ENCODE peak calls at places on chromosomes 11 and 22, in six cellular contexts. One of them, this sample, is unnamed.

GRCh38 chr11:65431452-65432132 is 9.0 kb downstream of the NEAT1 start:
- DNase-seq in K562: no peak
- DNase-seq in GM12891: no peak
- DNase-seq in H1: no peak
- DNase-seq in GM12878: no peak
- DNase-seq in HepG2: no peak
- DNase-seq in this sample: no peak

GRCh38 chr22:46869848-46870441 is 107.5 kb downstream of the TBC1D22A start:
- DNase-seq in HepG2: peak; percentile 24
- DNase-seq in K562: no peak
- DNase-seq in GM12878: no peak
- DNase-seq in H1: no peak
- DNase-seq in GM12891: no peak
- DNase-seq in this sample: no peak

GRCh38 chr22:20141186-20142077 is 9.4 kb downstream of the CCDC188 start:
- DNase-seq in K562: no peak
- DNase-seq in H1: no peak
- DNase-seq in GM12878: no peak
- DNase-seq in GM12891: no peak
- DNase-seq in HepG2: no peak
- DNase-seq in this sample: no peak

GRCh38 chr11:20022363-20023081 is 137.8 kb downstream of the DBX1 start:
- DNase-seq in GM12891: no peak
- DNase-seq in K562: no peak
- DNase-seq in HepG2: peak; percentile 79
- DNase-seq in H1: peak; percentile 70
- DNase-seq in GM12878: no peak
- DNase-seq in this sample: no peak

GRCh38 chr11:131637469-131638175 is 267.2 kb downstream of the NTM start:
- DNase-seq in H1: no peak
- DNase-seq in GM12891: no peak
- DNase-seq in HepG2: no peak
- DNase-seq in K562: no peak
- DNase-seq in GM12878: no peak
- DNase-seq in this sample: no peak

GRCh38 chr11:30196400-30197206 is 34.2 kb upstream of the FSHB start:
- DNase-seq in K562: peak; percentile 36
- DNase-seq in HepG2: peak; percentile 25
- DNase-seq in GM12878: no peak
- DNase-seq in GM12891: no peak
- DNase-seq in H1: peak; percentile 89
- DNase-seq in this sample: no peak

GRCh38 chr11:99352642-99353041 is 331.9 kb downstream of the CNTN5 start:
- DNase-seq in H1: no peak
- DNase-seq in HepG2: no peak
- DNase-seq in GM12878: no peak
- DNase-seq in GM12891: no peak
- DNase-seq in K562: no peak
- DNase-seq in this sample: no peak

GRCh38 chr22:18066181-18066859 is 11.5 kb upstream of the PEX26 start:
- DNase-seq in HepG2: no peak
- DNase-seq in K562: no peak
- DNase-seq in GM12878: no peak
- DNase-seq in H1: no peak
- DNase-seq in GM12891: no peak
- DNase-seq in this sample: no peak

GRCh38 chr11:66363805-66364535 is 7.6 kb downstream of the SLC29A2 start:
- DNase-seq in GM12878: no peak
- DNase-seq in GM12891: peak; percentile 82
- DNase-seq in H1: peak; percentile 99
- DNase-seq in HepG2: no peak
- DNase-seq in K562: peak; percentile 89
- DNase-seq in this sample: peak; percentile 82

GRCh38 chr11:132312161-132312560 is 941.7 kb downstream of the NTM start:
- DNase-seq in HepG2: no peak
- DNase-seq in K562: no peak
- DNase-seq in GM12891: no peak
- DNase-seq in H1: no peak
- DNase-seq in GM12878: no peak
- DNase-seq in this sample: no peak

DNA sequence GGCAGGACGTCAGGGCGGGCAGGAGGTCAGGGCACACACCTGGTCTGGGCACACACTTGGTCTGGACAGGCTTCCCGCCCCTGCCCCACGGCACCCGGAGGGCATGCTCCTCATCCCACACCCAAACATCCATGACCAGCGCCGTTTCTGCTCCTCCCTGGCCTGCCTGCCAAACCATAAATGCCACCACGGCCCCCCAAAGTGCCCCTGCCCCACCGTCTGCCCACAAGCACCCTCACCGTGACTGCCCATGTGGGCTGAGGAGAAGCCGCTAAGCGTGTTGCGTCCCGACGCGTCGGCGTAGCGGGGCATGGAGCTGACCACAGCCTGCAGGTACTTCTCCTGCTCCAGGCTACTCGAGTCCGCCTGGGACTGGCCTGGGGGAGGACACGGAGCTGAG is 15.8 kb downstream of the SBF1 start:
- DNase-seq in K562: no peak
- DNase-seq in HepG2: no peak
- DNase-seq in H1: no peak
- DNase-seq in GM12891: no peak
- DNase-seq in GM12878: no peak
- DNase-seq in this sample: no peak
- TF ChIP-seq POLR2AphosphoS5 in K562: no peak
- TF ChIP-seq POLR2AphosphoS5 in HepG2: no peak
- TF ChIP-seq POLR2AphosphoS5 in H1: no peak
- TF ChIP-seq POLR2AphosphoS5 in GM12891: no peak
- TF ChIP-seq POLR2AphosphoS5 in GM12878: no peak
- TF ChIP-seq POLR2AphosphoS5 in this sample: no peak

GRCh38 chr11:35116762-35117588 is 22.0 kb upstream of the CD44 start:
- DNase-seq in GM12878: no peak
- DNase-seq in H1: no peak
- DNase-seq in HepG2: no peak
- DNase-seq in GM12891: no peak
- DNase-seq in K562: no peak
- DNase-seq in this sample: no peak
- TF ChIP-seq POLR2A in GM12878: no peak
- TF ChIP-seq POLR2A in H1: no peak
- TF ChIP-seq POLR2A in HepG2: no peak
- TF ChIP-seq POLR2A in GM12891: no peak
- TF ChIP-seq POLR2A in K562: no peak
- TF ChIP-seq POLR2A in this sample: no peak

GRCh38 chr11:44333271-44334218 is 23.6 kb upstream of the ALX4 start:
- DNase-seq in K562: peak; percentile 51
- DNase-seq in HepG2: peak; percentile 37
- DNase-seq in GM12878: no peak
- DNase-seq in GM12891: no peak
- DNase-seq in H1: no peak
- DNase-seq in this sample: no peak
- TF ChIP-seq TAF1 in K562: no peak
- TF ChIP-seq TAF1 in HepG2: no peak
- TF ChIP-seq TAF1 in GM12878: no peak
- TF ChIP-seq TAF1 in GM12891: no peak
- TF ChIP-seq TAF1 in H1: no peak
- TF ChIP-seq TAF1 in this sample: no peak

GRCh38 chr22:38981659-38982007 is 514 bp upstream of the APOBEC3B start:
- DNase-seq in GM12878: no peak
- DNase-seq in K562: no peak
- DNase-seq in GM12891: no peak
- DNase-seq in HepG2: no peak
- DNase-seq in H1: no peak
- DNase-seq in this sample: no peak

GRCh38 chr22:38984224-38984623 is 2.1 kb downstream of the APOBEC3B start:
- DNase-seq in HepG2: no peak
- DNase-seq in GM12891: no peak
- DNase-seq in K562: no peak
- DNase-seq in H1: no peak
- DNase-seq in GM12878: no peak
- DNase-seq in this sample: no peak

GRCh38 chr22:38986629-38987028 is 4.5 kb downstream of the APOBEC3B start:
- DNase-seq in H1: no peak
- DNase-seq in K562: no peak
- DNase-seq in GM12891: no peak
- DNase-seq in GM12878: no peak
- DNase-seq in HepG2: no peak
- DNase-seq in this sample: no peak

GRCh38 chr22:38981005-38981658 is 1.0 kb upstream of the APOBEC3B start:
- DNase-seq in GM12891: no peak
- DNase-seq in H1: no peak
- DNase-seq in K562: peak; percentile 62
- DNase-seq in GM12878: no peak
- DNase-seq in HepG2: peak; percentile 67
- DNase-seq in this sample: no peak

DNA sequence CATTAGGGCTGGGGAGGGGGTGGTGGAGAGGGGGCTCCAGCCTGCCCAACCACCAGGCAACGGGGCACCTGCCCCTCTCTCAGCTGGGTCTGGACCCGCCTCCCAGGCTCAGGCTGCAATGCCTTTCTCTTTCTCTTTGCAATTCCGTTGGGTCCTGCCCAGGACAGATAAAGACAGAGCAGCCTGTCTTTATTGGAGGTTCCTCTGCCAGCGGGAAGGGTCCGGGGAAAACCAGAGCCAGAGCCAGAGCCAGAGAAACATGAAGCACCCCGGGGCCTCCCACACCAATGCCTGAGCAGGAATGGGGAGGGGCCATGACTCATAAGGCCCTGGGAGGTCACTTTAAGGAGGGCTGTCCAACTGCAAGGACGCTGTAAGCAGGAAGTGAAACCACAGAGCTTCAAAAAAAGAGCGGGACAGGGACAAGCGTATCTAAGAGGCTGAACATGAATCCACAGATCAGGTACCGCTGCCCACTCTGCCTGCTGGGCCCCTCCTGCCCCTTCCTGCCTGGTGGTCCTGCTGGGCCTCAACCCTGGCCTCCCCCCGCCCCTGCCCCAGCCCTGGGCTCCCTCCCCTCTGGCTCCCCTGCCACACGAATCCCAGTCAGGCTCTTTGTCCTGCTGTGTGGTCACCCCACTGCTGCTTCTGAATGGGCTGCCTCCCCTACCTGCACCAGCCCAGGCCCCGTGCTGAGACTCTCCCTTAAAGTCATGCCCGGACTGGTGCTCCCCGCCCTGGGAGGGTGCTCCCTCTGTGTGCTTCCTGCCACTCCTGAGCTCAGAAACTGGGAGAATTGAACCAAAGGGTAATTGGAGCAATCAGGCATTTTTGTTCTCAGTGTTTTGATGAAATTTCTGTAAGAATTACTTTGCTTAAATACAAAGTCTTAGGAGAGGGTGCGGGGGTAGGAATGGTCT is at the start of gene APOBEC3B:
- DNase-seq in H1: no peak
- DNase-seq in GM12891: peak; percentile 64
- DNase-seq in K562: peak; percentile 76
- DNase-seq in GM12878: peak; percentile 85
- DNase-seq in HepG2: peak; percentile 86
- DNase-seq in this sample: peak; percentile 77
- TF ChIP-seq POLR2AphosphoS5 in H1: peak; percentile 28
- TF ChIP-seq POLR2AphosphoS5 in GM12891: peak; percentile 40
- TF ChIP-seq POLR2AphosphoS5 in K562: peak; percentile 46
- TF ChIP-seq POLR2AphosphoS5 in GM12878: no peak
- TF ChIP-seq POLR2AphosphoS5 in HepG2: peak; percentile 28
- TF ChIP-seq POLR2AphosphoS5 in this sample: no peak

GRCh38 chr11:61830318-61831105 is 2.4 kb downstream of the FADS2 start:
- DNase-seq in K562: no peak
- DNase-seq in GM12878: no peak
- DNase-seq in HepG2: no peak
- DNase-seq in H1: no peak
- DNase-seq in GM12891: no peak
- DNase-seq in this sample: no peak
- TF ChIP-seq POLR2A in K562: no peak
- TF ChIP-seq POLR2A in GM12878: no peak
- TF ChIP-seq POLR2A in HepG2: no peak
- TF ChIP-seq POLR2A in H1: no peak
- TF ChIP-seq POLR2A in GM12891: no peak
- TF ChIP-seq POLR2A in this sample: no peak

This sample was measured in GM12892.